ENCODE peak calls at places on chromosomes 11 and 22, in five cellular contexts. X is kidney, C is mesendoderm, H is GM23248, Z is aorta. P is an unnamed sample.
A peak's percentile ranks its signal among the peaks of the same experiment; 100 is the strongest.

GRCh38 chr11:114077482-114078305 is 18.2 kb downstream of the ZBTB16 start:
- DNase-seq in X (no peak), C (peak; percentile 88), H (no peak), Z (no peak), P (no peak)

GRCh38 chr11:19241260-19242183 is 777 bp upstream of the E2F8 start:
- DNase-seq in X (peak; percentile 84), C (peak; percentile 73), H (peak; percentile 33), Z (peak; percentile 53), P (no peak)

GRCh38 chr11:64148200-64148916 is 17.6 kb downstream of the MACROD1 start:
- DNase-seq in X (peak; percentile 92), C (peak; percentile 65), H (peak; percentile 73), Z (peak; percentile 79), P (peak; percentile 84)

GRCh38 chr11:13023423-13023822 is 14.3 kb downstream of the RASSF10 start:
- DNase-seq in X (no peak), C (peak; percentile 55), H (no peak), Z (no peak), P (no peak)

GRCh38 chr22:20155330-20156041 is 4.6 kb upstream of the CCDC188 start:
- DNase-seq in X (peak; percentile 91), C (no peak), H (peak; percentile 75), Z (no peak), P (peak; percentile 24)

GRCh38 chr11:12137938-12138731 is 27.7 kb downstream of the MICAL2 start:
- DNase-seq in X (no peak), C (peak; percentile 77), H (peak; percentile 67), Z (no peak), P (no peak)

GRCh38 chr11:26028294-26028954 is 303.5 kb upstream of the ANO3 start:
- DNase-seq in X (no peak), C (peak; percentile 13), H (peak; percentile 57), Z (no peak), P (no peak)

GRCh38 chr11:36431429-36432092 is 78.5 kb downstream of the TRAF6 start:
- DNase-seq in X (no peak), C (peak; percentile 18), H (peak; percentile 98), Z (peak; percentile 63), P (no peak)

GRCh38 chr22:21615731-21616130 is 14.1 kb downstream of the YDJC start:
- DNase-seq in X (no peak), C (no peak), H (no peak), Z (no peak), P (no peak)

GRCh38 chr11:118216621-118217526 is 7.9 kb downstream of the JAML start:
- DNase-seq in X (no peak), C (no peak), H (no peak), Z (no peak), P (no peak)

GRCh38 chr11:34331736-34332135 is 26.1 kb downstream of the ABTB2 start:
- DNase-seq in X (no peak), C (no peak), H (peak; percentile 46), Z (no peak), P (no peak)

GRCh38 chr11:100578966-100579365 is 108.1 kb upstream of the ARHGAP42 start:
- DNase-seq in X (no peak), C (peak; percentile 94), H (peak; percentile 22), Z (no peak), P (no peak)

GRCh38 chr11:13043912-13044628 is 35.0 kb downstream of the RASSF10 start:
- DNase-seq in X (no peak), C (no peak), H (no peak), Z (no peak), P (no peak)

GRCh38 chr11:64088159-64089026 is 52.7 kb downstream of the FLRT1 start:
- DNase-seq in X (no peak), C (peak; percentile 79), H (no peak), Z (no peak), P (peak; percentile 47)

GRCh38 chr22:45548991-45549736 is 46.5 kb downstream of the FBLN1 start:
- DNase-seq in X (peak; percentile 49), C (peak; percentile 92), H (peak; percentile 97), Z (peak; percentile 86), P (peak; percentile 89)

GRCh38 chr11:65204646-65205601 is 23.2 kb downstream of the CAPN1 start:
- DNase-seq in X (peak; percentile 76), C (peak; percentile 92), H (peak; percentile 40), Z (no peak), P (peak; percentile 53)

GRCh38 chr11:78961186-78961782 is 386.6 kb upstream of the NARS2 start:
- DNase-seq in X (no peak), C (peak; percentile 92), H (peak; percentile 29), Z (no peak), P (peak; percentile 49)

GRCh38 chr11:68838572-68838964 is 3.1 kb downstream of the CPT1A start:
- DNase-seq in X (no peak), C (no peak), H (peak; percentile 54), Z (peak; percentile 68), P (no peak)

GRCh38 chr11:70415176-70415575 is 16.8 kb downstream of the CTTN start:
- DNase-seq in X (no peak), C (peak; percentile 32), H (peak; percentile 96), Z (no peak), P (no peak)
- H3K27ac ChIP-seq in X (no peak overlapping the region), C (no peak overlapping the region), H (peak overlapping the region; percentile 60), Z (no peak overlapping the region), P (no peak overlapping the region)

GRCh38 chr11:123585721-123586120 is 68.7 kb downstream of the SCN3B start:
- DNase-seq in X (no peak), C (no peak), H (no peak), Z (no peak), P (no peak)
- H3K27ac ChIP-seq in X (no peak overlapping the region), C (no peak overlapping the region), H (no peak overlapping the region), Z (no peak overlapping the region), P (no peak overlapping the region)

GRCh38 chr22:29623553-29624169 is 20.2 kb downstream of the NF2 start:
- DNase-seq in X (no peak), C (no peak), H (no peak), Z (no peak), P (no peak)
- H3K27ac ChIP-seq in X (peak overlapping the region; percentile 26), C (no peak overlapping the region), H (peak overlapping the region; percentile 87), Z (no peak overlapping the region), P (no peak overlapping the region)

DNA sequence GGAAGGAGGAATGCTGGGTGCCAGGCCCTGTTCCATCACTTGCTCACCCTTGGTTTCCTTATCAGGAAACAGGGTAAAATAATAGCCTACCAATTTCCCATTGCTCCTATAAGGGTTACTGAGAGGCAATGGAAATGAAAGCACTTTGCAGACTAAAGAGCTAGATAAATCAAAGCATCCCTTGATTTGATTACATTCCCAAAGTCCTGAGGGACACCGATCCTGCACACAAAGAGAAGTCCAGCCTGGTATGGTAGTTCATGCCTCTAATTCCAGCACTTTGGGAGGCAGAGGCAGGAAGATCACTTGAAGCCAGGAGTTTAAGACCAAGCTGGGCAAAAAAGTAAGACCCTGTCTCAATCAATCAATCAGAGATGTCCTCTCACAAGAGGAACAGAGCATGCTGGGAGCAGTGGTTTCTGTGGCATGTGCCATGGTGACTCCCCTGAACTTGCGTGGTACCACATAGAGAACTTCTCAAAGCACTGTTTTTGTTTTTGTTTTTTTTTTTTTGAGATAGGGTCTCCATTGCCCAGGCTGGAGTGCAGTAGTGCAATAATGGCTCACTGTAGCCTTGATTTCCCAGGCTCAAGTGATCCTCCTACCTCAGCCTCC is 10.7 kb downstream of the TBC1D10A start:
- DNase-seq in X (no peak), C (no peak), H (no peak), Z (peak; percentile 12), P (no peak)
- H3K27ac ChIP-seq in X (peak overlapping the region; percentile 16), C (no peak overlapping the region), H (no peak overlapping the region), Z (no peak overlapping the region), P (no peak overlapping the region)

GRCh38 chr22:26501996-26502395 is 10.3 kb downstream of the TFIP11 start:
- DNase-seq in X (no peak), C (no peak), H (no peak), Z (no peak), P (no peak)

GRCh38 chr22:26502688-26503561 is 9.3 kb downstream of the TFIP11 start:
- DNase-seq in X (no peak), C (peak; percentile 87), H (peak; percentile 47), Z (peak; percentile 60), P (peak; percentile 67)

GRCh38 chr22:26496456-26496855 is 12.8 kb downstream of the SRRD start:
- DNase-seq in X (no peak), C (no peak), H (no peak), Z (no peak), P (no peak)

GRCh38 chr22:26503758-26504157 is 8.5 kb downstream of the TFIP11 start:
- DNase-seq in X (no peak), C (no peak), H (no peak), Z (no peak), P (no peak)

GRCh38 chr22:26499188-26499703 is 13.0 kb downstream of the TFIP11 start:
- DNase-seq in X (no peak), C (no peak), H (no peak), Z (no peak), P (no peak)
- H3K27ac ChIP-seq in X (no peak overlapping the region), C (no peak overlapping the region), H (no peak overlapping the region), Z (no peak overlapping the region), P (no peak overlapping the region)

DNA sequence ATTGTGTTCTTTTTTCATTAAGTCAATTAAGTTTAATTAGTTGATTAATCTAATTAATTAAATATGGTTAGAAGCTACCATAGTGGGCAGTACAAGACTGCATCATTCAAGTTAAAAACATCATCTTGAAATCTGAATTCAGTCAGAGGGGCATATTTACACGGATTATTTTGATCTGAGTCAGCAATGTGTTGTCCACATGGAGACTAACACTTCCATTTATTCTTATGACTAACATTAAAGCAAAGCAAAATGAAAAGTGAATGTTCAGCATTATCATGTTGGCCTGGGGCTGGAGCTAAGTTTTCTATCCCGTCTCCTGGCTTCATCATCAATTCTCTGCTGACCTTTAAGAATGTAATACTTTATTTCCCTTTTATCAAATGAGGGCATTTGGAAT is 17.3 kb downstream of the FLI1 start:
- DNase-seq in X (no peak), C (no peak), H (peak; percentile 85), Z (no peak), P (no peak)
- H3K27ac ChIP-seq in X (no peak overlapping the region), C (no peak overlapping the region), H (peak overlapping the region; percentile 85), Z (no peak overlapping the region), P (no peak overlapping the region)

GRCh38 chr11:94876645-94877445 is 96.5 kb downstream of the CWC15 start:
- DNase-seq in X (peak; percentile 92), C (peak; percentile 50), H (peak; percentile 98), Z (peak; percentile 90), P (peak; percentile 42)
- H3K27ac ChIP-seq in X (no peak overlapping the region), C (no peak overlapping the region), H (peak overlapping the region; percentile 91), Z (no peak overlapping the region), P (no peak overlapping the region)

GRCh38 chr11:132888226-132888625 is 644.1 kb downstream of the OPCML start:
- DNase-seq in X (no peak), C (no peak), H (peak; percentile 83), Z (no peak), P (no peak)

GRCh38 chr11:132886335-132886734 is 646.0 kb downstream of the OPCML start:
- DNase-seq in X (no peak), C (peak; percentile 84), H (peak; percentile 80), Z (no peak), P (peak; percentile 58)

GRCh38 chr11:132878111-132878510 is 654.2 kb downstream of the OPCML start:
- DNase-seq in X (no peak), C (no peak), H (no peak), Z (no peak), P (no peak)

DNA sequence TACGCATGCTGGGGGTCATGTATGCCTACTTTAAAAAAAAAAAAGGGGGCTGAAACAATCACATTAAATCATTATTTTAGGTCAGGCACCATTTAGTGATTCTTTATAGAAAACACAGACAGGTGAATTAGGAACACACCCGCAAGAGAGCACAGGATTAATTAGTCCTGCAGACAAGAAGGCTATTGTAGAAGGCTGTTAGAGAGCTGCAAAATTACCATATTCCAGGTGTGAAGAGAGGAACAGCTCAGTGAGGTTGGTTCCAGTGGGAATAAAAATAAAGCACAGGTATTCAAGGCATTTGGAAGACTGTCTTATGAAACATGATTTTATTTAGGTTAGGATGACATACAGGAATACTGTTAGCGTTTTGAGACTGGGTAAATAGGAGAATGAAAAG is 649.1 kb downstream of the OPCML start:
- DNase-seq in X (no peak), C (no peak), H (no peak), Z (no peak), P (no peak)
- H3K27ac ChIP-seq in X (no peak overlapping the region), C (no peak overlapping the region), H (no peak overlapping the region), Z (no peak overlapping the region), P (no peak overlapping the region)

P was measured in cardiac muscle cell.